ENCODE peak calls at places on chromosomes 4 and X, in ten cellular contexts. X is GM23338; N is tibial artery; L is cardiac muscle cell; R is AG04450; O is right lobe of liver; K is CD8-positive, alpha-beta T cell; F is heart left ventricle; Y is colonic mucosa; I is body of pancreas. C is an unnamed sample.

GRCh38 chr4:123843137-123843536 is 446.5 kb downstream of the SPRY1 start:
- DNase-seq in Y (no peak), L (no peak), X (no peak), I (no peak), F (no peak), O (no peak), N (no peak), R (no peak), K (no peak), C (no peak)

GRCh38 chr4:101458914-101459313 is 111.6 kb upstream of the PPP3CA start:
- DNase-seq in I (no peak), L (no peak), N (no peak), F (no peak), O (no peak), Y (no peak), R (no peak), X (no peak), K (no peak), C (no peak)

GRCh38 chr4:102295153-102295862 is 50.0 kb downstream of the SLC39A8 start:
- DNase-seq in I (peak; percentile 58), N (no peak), K (no peak), O (peak; percentile 81), X (no peak), F (no peak), L (no peak), R (no peak), Y (no peak), C (no peak)

GRCh38 chr4:88226143-88226542 is 58.2 kb downstream of the PPM1K start:
- DNase-seq in N (no peak), L (no peak), O (no peak), R (no peak), Y (no peak), F (no peak), I (no peak), K (no peak), X (no peak), C (no peak)

GRCh38 chr4:8917868-8918783 is 46.5 kb upstream of the HMX1 start:
- DNase-seq in L (peak; percentile 70), R (no peak), I (peak; percentile 51), Y (peak; percentile 68), X (peak; percentile 82), K (peak; percentile 43), F (peak; percentile 48), N (peak; percentile 32), O (peak; percentile 69), C (peak; percentile 37)

GRCh38 chrX:103779156-103779555 is 2.5 kb downstream of the PLP1 start:
- DNase-seq in O (no peak), K (no peak), Y (no peak), L (no peak), R (no peak), I (no peak), F (no peak), N (no peak), X (no peak), C (peak; percentile 29)

GRCh38 chr4:73011629-73011985 is 57.9 kb downstream of the COX18 start:
- DNase-seq in K (no peak), O (no peak), Y (no peak), F (no peak), L (no peak), N (no peak), R (no peak), I (no peak), X (no peak), C (no peak)

GRCh38 chr4:55169352-55169959 is 44.1 kb upstream of the KDR start:
- DNase-seq in N (no peak), F (no peak), Y (peak; percentile 34), I (no peak), R (no peak), X (peak; percentile 59), L (no peak), K (no peak), O (no peak), C (peak; percentile 81)

GRCh38 chrX:18875256-18875878 is 108.5 kb downstream of the PHKA2 start:
- DNase-seq in Y (no peak), I (no peak), L (no peak), O (no peak), R (no peak), K (no peak), N (no peak), F (no peak), X (no peak), C (no peak)

GRCh38 chr4:105113800-105114199 is 32.9 kb upstream of the TET2 start:
- DNase-seq in R (no peak), F (no peak), K (no peak), X (no peak), N (no peak), L (no peak), Y (no peak), O (no peak), I (no peak), C (no peak)

GRCh38 chrX:55582447-55582846 is 40.8 kb upstream of the FOXR2 start:
- DNase-seq in X (no peak), L (no peak), O (no peak), I (no peak), K (no peak), N (no peak), R (no peak), Y (no peak), F (no peak), C (no peak)
- H3K27ac ChIP-seq in X (no peak overlapping the region), L (no peak overlapping the region), O (no peak overlapping the region), I (no peak overlapping the region), K (no peak overlapping the region), N (no peak overlapping the region), R (no peak overlapping the region), Y (no peak overlapping the region), F (no peak overlapping the region), C (no peak overlapping the region)

GRCh38 chrX:138150709-138151108 is 560.8 kb downstream of the FGF13 start:
- DNase-seq in F (no peak), N (no peak), K (no peak), O (no peak), I (no peak), Y (no peak), L (no peak), X (peak; percentile 13), R (no peak), C (no peak)
- TF ChIP-seq CTCF in F (no peak), N (no peak), K (no peak), O (peak; percentile 22), I (no peak), Y (no peak), L (no peak), X (peak; percentile 28), R (no peak), C (no peak)

GRCh38 chr4:184283659-184284335 is 66.1 kb upstream of the ENPP6 start:
- DNase-seq in L (no peak), R (no peak), N (no peak), X (no peak), F (no peak), I (no peak), O (peak; percentile 67), K (no peak), Y (peak; percentile 86), C (no peak)

GRCh38 chr4:184282895-184283654 is 65.4 kb upstream of the ENPP6 start:
- DNase-seq in L (no peak), O (no peak), R (no peak), F (no peak), I (no peak), N (no peak), X (no peak), K (no peak), Y (peak; percentile 18), C (no peak)

GRCh38 chr4:184282251-184282713 is 64.6 kb upstream of the ENPP6 start:
- DNase-seq in Y (peak; percentile 75), N (no peak), I (no peak), R (no peak), F (no peak), K (peak; percentile 66), L (no peak), O (peak; percentile 77), X (peak; percentile 54), C (no peak)

GRCh38 chr4:184284742-184285141 is 67.1 kb upstream of the ENPP6 start:
- DNase-seq in L (no peak), O (no peak), Y (no peak), I (no peak), R (no peak), K (no peak), N (no peak), F (no peak), X (no peak), C (no peak)

GRCh38 chr4:184284336-184284690 is 66.6 kb upstream of the ENPP6 start:
- DNase-seq in F (no peak), R (no peak), N (no peak), O (no peak), K (no peak), L (no peak), I (no peak), Y (no peak), X (no peak), C (no peak)
- H3K27ac ChIP-seq in F (peak overlapping the region; percentile 34), R (no peak overlapping the region), N (no peak overlapping the region), O (no peak overlapping the region), K (no peak overlapping the region), L (no peak overlapping the region), I (no peak overlapping the region), Y (no peak overlapping the region), X (no peak overlapping the region), C (no peak overlapping the region)

GRCh38 chr4:139619644-139620043 is 46.0 kb upstream of the MGST2 start:
- DNase-seq in Y (no peak), X (peak; percentile 79), N (no peak), I (no peak), K (no peak), F (no peak), O (no peak), L (peak; percentile 23), R (no peak), C (peak; percentile 24)
- TF ChIP-seq CTCF in Y (peak; percentile 40), X (peak; percentile 74), N (no peak), I (peak; percentile 57), K (no peak), F (no peak), O (peak; percentile 55), L (peak; percentile 62), R (peak; percentile 56), C (peak; percentile 74)

C was measured in brain microvascular endothelial cell.